ENCODE peak calls at places on chromosomes 4 and X, in ten cellular contexts. N is ovary, R is transverse colon, G is adrenal gland, Y is kidney, M is H1, P is endothelial cell of umbilical vein, Q is ascending aorta, F is lung, I is left ventricle myocardium inferior. V is an unnamed sample. For H3K4me1, the result is how much of the 10 kb centered on the place peaks cover.

GRCh38 chr4:53477038-53477565 is 99.7 kb downstream of the FIP1L1 start:
- DNase-seq in N (no peak), R (no peak), G (no peak), Y (no peak), M (peak), P (no peak), Q (no peak), F (no peak), I (no peak), V (peak)

GRCh38 chr4:86367577-86367976 is 7.7 kb upstream of the MAPK10 start:
- DNase-seq in N (no peak), R (no peak), G (no peak), Y (no peak), M (no peak), P (peak), Q (no peak), F (no peak), I (no peak), V (no peak)

GRCh38 chrX:1403228-1403627 is 11.3 kb upstream of the SLC25A6 start:
- DNase-seq in N (peak), R (no peak), G (no peak), Y (peak), M (no peak), P (no peak), Q (no peak), F (no peak), I (no peak), V (no peak)

GRCh38 chr4:93777081-93777460 is 51.5 kb upstream of the ATOH1 start:
- DNase-seq in N (no peak), R (no peak), G (no peak), Y (no peak), M (no peak), P (no peak), Q (no peak), F (no peak), I (no peak), V (no peak)

GRCh38 chr4:24103434-24104168 is 213.8 kb upstream of the PPARGC1A start:
- DNase-seq in N (no peak), R (no peak), G (no peak), Y (no peak), M (no peak), P (no peak), Q (no peak), F (no peak), I (no peak), V (no peak)

GRCh38 chr4:90328558-90328957 is 201.4 kb downstream of the CCSER1 start:
- DNase-seq in N (no peak), R (peak), G (no peak), Y (no peak), M (no peak), P (peak), Q (no peak), F (no peak), I (peak), V (no peak)

GRCh38 chrX:153766871-153767673 is 3.0 kb downstream of the PLXNB3 start:
- DNase-seq in N (peak), R (peak), G (peak), Y (peak), M (no peak), P (no peak), Q (peak), F (no peak), I (no peak), V (no peak)

GRCh38 chr4:176735300-176735699 is 57.4 kb downstream of the VEGFC start:
- DNase-seq in N (no peak), R (no peak), G (no peak), Y (no peak), M (no peak), P (peak), Q (no peak), F (no peak), I (no peak), V (no peak)

GRCh38 chrX:67604979-67605703 is 61.3 kb downstream of the AR start:
- DNase-seq in N (no peak), R (no peak), G (no peak), Y (no peak), M (no peak), P (peak), Q (no peak), F (no peak), I (no peak), V (no peak)

GRCh38 chr4:90163872-90164271 is 36.7 kb downstream of the CCSER1 start:
- DNase-seq in N (no peak), R (no peak), G (no peak), Y (no peak), M (no peak), P (no peak), Q (no peak), F (no peak), I (no peak), V (no peak)

GRCh38 chr4:5865896-5866599 is 26.8 kb downstream of the CRMP1 start:
- DNase-seq in N (no peak), R (no peak), G (no peak), Y (no peak), M (no peak), P (no peak), Q (no peak), F (no peak), I (no peak), V (no peak)

GRCh38 chr4:3792813-3793212 is 26.6 kb downstream of the ADRA2C start:
- DNase-seq in N (no peak), R (no peak), G (no peak), Y (peak), M (peak), P (no peak), Q (no peak), F (no peak), I (no peak), V (no peak)

GRCh38 chr4:174590336-174590735 is 68.0 kb upstream of the HPGD start:
- DNase-seq in N (no peak), R (no peak), G (no peak), Y (no peak), M (no peak), P (no peak), Q (no peak), F (no peak), I (no peak), V (no peak)

GRCh38 chrX:150486011-150486410 is 82.4 kb upstream of the MTM1 start:
- DNase-seq in N (peak), R (peak), G (peak), Y (no peak), M (no peak), P (peak), Q (no peak), F (no peak), I (peak), V (no peak)

GRCh38 chr4:124321370-124321769 is 391.2 kb downstream of the ANKRD50 start:
- DNase-seq in N (no peak), R (no peak), G (no peak), Y (no peak), M (no peak), P (no peak), Q (no peak), F (no peak), I (no peak), V (no peak)

GRCh38 chr4:141307241-141307689 is 86.6 kb downstream of the ZNF330 start:
- DNase-seq in N (no peak), R (peak), G (peak), Y (peak), M (no peak), P (peak), Q (no peak), F (peak), I (peak), V (peak)

GRCh38 chrX:78886550-78886949 is 58.6 kb upstream of the P2RY10 start:
- DNase-seq in N (no peak), R (no peak), G (no peak), Y (no peak), M (no peak), P (no peak), Q (no peak), F (no peak), I (no peak), V (no peak)

GRCh38 chrX:63810746-63811145 is 25.7 kb upstream of the ARHGEF9 start:
- DNase-seq in N (no peak), R (no peak), G (no peak), Y (no peak), M (no peak), P (no peak), Q (no peak), F (no peak), I (no peak), V (no peak)

GRCh38 chrX:63809158-63809557 is 24.1 kb upstream of the ARHGEF9 start:
- DNase-seq in N (no peak), R (no peak), G (no peak), Y (no peak), M (no peak), P (no peak), Q (no peak), F (no peak), I (no peak), V (no peak)

DNA sequence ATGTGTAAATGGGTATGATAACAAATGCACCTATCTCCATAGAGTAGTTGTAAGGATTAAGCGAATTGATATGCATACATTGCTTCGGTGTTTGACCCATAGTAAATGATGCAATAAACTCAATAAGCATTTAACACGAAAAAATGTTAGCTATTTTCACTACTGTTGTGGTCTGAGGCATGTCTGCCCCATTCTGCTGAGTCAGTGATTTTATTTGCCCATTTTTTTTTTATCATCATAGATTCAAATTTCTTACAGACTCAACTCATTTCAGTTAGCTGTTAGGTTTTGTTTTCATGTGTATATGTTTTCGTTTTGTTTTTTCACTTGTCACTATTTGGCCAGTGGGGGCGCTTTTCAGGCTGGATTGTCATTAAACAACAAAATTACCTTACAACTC is 27.8 kb upstream of the ARHGEF9 start:
- DNase-seq in N (no peak), R (no peak), G (no peak), Y (no peak), M (no peak), P (no peak), Q (no peak), F (no peak), I (no peak), V (no peak)
- TF ChIP-seq CTCF in N (no peak), R (no peak), G (no peak), Y (no peak), M (no peak), P (no peak), Q (no peak), F (no peak), I (no peak), V (no peak)

GRCh38 chrX:10531927-10532326 is 88.5 kb downstream of the MID1 start:
- DNase-seq in N (no peak), R (no peak), G (no peak), Y (no peak), M (no peak), P (no peak), Q (no peak), F (no peak), I (no peak), V (no peak)
- H3K4me1 ChIP-seq in N (under half), R (under half), G (under half), Y (under half), M (under half), P (under half), Q (under half), F (under half), I (under half), V (under half)

GRCh38 chrX:137166591-137166990 is 132.8 kb upstream of the GPR101 start:
- DNase-seq in N (no peak), R (no peak), G (no peak), Y (no peak), M (peak), P (no peak), Q (no peak), F (no peak), I (no peak), V (peak)
- TF ChIP-seq CTCF in N (no peak), R (no peak), G (peak), Y (no peak), M (peak), P (no peak), Q (no peak), F (no peak), I (no peak), V (no peak)

GRCh38 chrX:39927380-39927779 is 170.4 kb downstream of the BCOR start:
- DNase-seq in N (no peak), R (no peak), G (no peak), Y (no peak), M (no peak), P (no peak), Q (no peak), F (no peak), I (no peak), V (no peak)
- H3K4me1 ChIP-seq in N (under half), R (under half), G (under half), Y (under half), M (under half), P (under half), Q (under half), F (under half), I (under half), V (under half)

V was measured in Caco-2.